ENCODE peak calls at places on chromosomes 6 and 20, in six cellular contexts. L is Peyer's patch, X is IMR-90, S is stomach, I is right cardiac atrium, B is right lobe of liver. T is an unnamed sample. For H3K4me1, the result is how much of the 10 kb centered on the place peaks cover.

GRCh38 chr6:9657994-9658393 is 756.9 kb downstream of the TFAP2A start:
- DNase-seq in L (no peak), X (peak), S (no peak), I (no peak), B (no peak), T (no peak)

GRCh38 chr6:87759491-87760010 is 57.5 kb upstream of the AKIRIN2 start:
- DNase-seq in L (no peak), X (no peak), S (no peak), I (no peak), B (no peak), T (no peak)

GRCh38 chr20:59525500-59526241 is 78.7 kb upstream of the PHACTR3 start:
- DNase-seq in L (peak), X (peak), S (peak), I (peak), B (peak), T (peak)

GRCh38 chr6:119261944-119262284 is 87.6 kb downstream of the MAN1A1 start:
- DNase-seq in L (no peak), X (no peak), S (no peak), I (no peak), B (no peak), T (no peak)

GRCh38 chr6:144435602-144436426 is 150.7 kb downstream of the UTRN start:
- DNase-seq in L (no peak), X (no peak), S (no peak), I (peak), B (no peak), T (no peak)

GRCh38 chr6:129478379-129478778 is 231.6 kb downstream of the ARHGAP18 start:
- DNase-seq in L (no peak), X (no peak), S (no peak), I (no peak), B (no peak), T (no peak)

GRCh38 chr6:140636698-140637402 is 1262.4 kb upstream of the CITED2 start:
- DNase-seq in L (no peak), X (no peak), S (no peak), I (no peak), B (no peak), T (peak)

GRCh38 chr20:41004561-41005360 is 23.9 kb upstream of the TOP1 start:
- DNase-seq in L (no peak), X (peak), S (peak), I (no peak), B (no peak), T (no peak)

GRCh38 chr6:125611573-125612399 is 137.6 kb upstream of the HEY2 start:
- DNase-seq in L (no peak), X (no peak), S (no peak), I (peak), B (no peak), T (no peak)

GRCh38 chr20:14264869-14265268 is 72.5 kb downstream of the FLRT3 start:
- DNase-seq in L (no peak), X (peak), S (no peak), I (no peak), B (no peak), T (peak)

GRCh38 chr20:44702776-44703175 is 12.4 kb upstream of the CCN5 start:
- DNase-seq in L (no peak), X (peak), S (peak), I (peak), B (peak), T (no peak)

GRCh38 chr6:20340056-20340455 is 61.6 kb upstream of the E2F3 start:
- DNase-seq in L (no peak), X (no peak), S (no peak), I (no peak), B (no peak), T (no peak)

GRCh38 chr20:62595491-62595890 is 46.8 kb upstream of the SLCO4A1 start:
- DNase-seq in L (peak), X (peak), S (peak), I (peak), B (peak), T (no peak)

GRCh38 chr6:140541288-140541687 is 1166.8 kb upstream of the CITED2 start:
- DNase-seq in L (no peak), X (no peak), S (no peak), I (no peak), B (no peak), T (no peak)

GRCh38 chr6:11810854-11811643 is 32.4 kb upstream of the ADTRP start:
- DNase-seq in L (no peak), X (peak), S (no peak), I (peak), B (no peak), T (no peak)

GRCh38 chr6:139029470-139030210 is 1.1 kb downstream of the ABRACL start:
- DNase-seq in L (peak), X (peak), S (peak), I (peak), B (peak), T (no peak)

GRCh38 chr6:36195471-36196048 is 984 bp upstream of the BRPF3 start:
- DNase-seq in L (no peak), X (no peak), S (no peak), I (no peak), B (no peak), T (no peak)

GRCh38 chr6:1789092-1789491 is 179.4 kb downstream of the FOXC1 start:
- DNase-seq in L (no peak), X (peak), S (no peak), I (no peak), B (no peak), T (no peak)

GRCh38 chr6:452301-453067 is 60.9 kb downstream of the IRF4 start:
- DNase-seq in L (no peak), X (no peak), S (no peak), I (no peak), B (no peak), T (no peak)

GRCh38 chr6:37699138-37699766 is 1.6 kb upstream of the MDGA1 start:
- DNase-seq in L (no peak), X (no peak), S (peak), I (peak), B (no peak), T (no peak)

GRCh38 chr20:44600758-44601562 is 18.6 kb downstream of the PKIG start:
- DNase-seq in L (no peak), X (peak), S (no peak), I (peak), B (no peak), T (no peak)

GRCh38 chr20:219290-220115 is 7.6 kb upstream of the DEFB129 start:
- DNase-seq in L (no peak), X (peak), S (no peak), I (no peak), B (no peak), T (peak)

GRCh38 chr6:127435717-127436220 is 23.4 kb downstream of the KIAA0408 start:
- DNase-seq in L (no peak), X (no peak), S (no peak), I (no peak), B (no peak), T (no peak)

GRCh38 chr6:98295776-98296175 is 538.6 kb upstream of the POU3F2 start:
- DNase-seq in L (no peak), X (no peak), S (no peak), I (no peak), B (no peak), T (no peak)

GRCh38 chr20:10427060-10427692 is 6.8 kb downstream of the MKKS start:
- DNase-seq in L (no peak), X (peak), S (peak), I (peak), B (peak), T (no peak)

GRCh38 chr20:6269163-6269873 is 146.5 kb upstream of the FERMT1 start:
- DNase-seq in L (no peak), X (no peak), S (no peak), I (no peak), B (no peak), T (no peak)

GRCh38 chr20:6265204-6265904 is 142.5 kb upstream of the FERMT1 start:
- DNase-seq in L (no peak), X (peak), S (no peak), I (no peak), B (no peak), T (no peak)
- H3K4me3 ChIP-seq in L (no peak), X (no peak), S (no peak), I (peak), B (no peak), T (no peak)

DNA sequence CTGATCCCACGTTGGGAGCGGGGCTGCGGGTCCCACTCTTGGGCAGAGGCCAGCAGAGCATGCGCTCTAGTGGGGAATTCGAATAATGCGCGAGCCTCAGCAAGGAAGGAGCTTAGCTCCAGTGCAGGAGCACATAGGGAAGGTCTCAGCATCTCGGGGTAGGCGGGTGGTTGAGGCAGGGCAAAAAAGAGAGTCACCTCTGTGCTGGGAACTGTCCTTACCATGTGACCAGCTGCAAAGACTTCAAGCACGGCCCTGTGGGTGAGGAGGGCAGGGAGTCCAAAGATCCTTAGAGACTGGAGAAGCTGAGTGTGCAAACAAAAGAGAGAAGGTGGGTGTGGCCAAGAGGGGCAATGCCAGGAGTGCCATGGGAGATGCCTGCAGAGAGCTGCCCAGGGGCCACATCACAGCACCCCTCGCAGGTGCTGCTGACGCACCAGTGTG is 79.2 kb upstream of the CD93 start:
- DNase-seq in L (peak), X (no peak), S (peak), I (no peak), B (no peak), T (no peak)
- H3K4me1 ChIP-seq in L (under half), X (under half), S (under half), I (under half), B (under half), T (under half)

GRCh38 chr6:113648698-113649097 is 208.4 kb upstream of the MARCKS start:
- DNase-seq in L (no peak), X (no peak), S (no peak), I (no peak), B (no peak), T (no peak)
- H3K4me3 ChIP-seq in L (no peak), X (no peak), S (no peak), I (no peak), B (no peak), T (no peak)

DNA sequence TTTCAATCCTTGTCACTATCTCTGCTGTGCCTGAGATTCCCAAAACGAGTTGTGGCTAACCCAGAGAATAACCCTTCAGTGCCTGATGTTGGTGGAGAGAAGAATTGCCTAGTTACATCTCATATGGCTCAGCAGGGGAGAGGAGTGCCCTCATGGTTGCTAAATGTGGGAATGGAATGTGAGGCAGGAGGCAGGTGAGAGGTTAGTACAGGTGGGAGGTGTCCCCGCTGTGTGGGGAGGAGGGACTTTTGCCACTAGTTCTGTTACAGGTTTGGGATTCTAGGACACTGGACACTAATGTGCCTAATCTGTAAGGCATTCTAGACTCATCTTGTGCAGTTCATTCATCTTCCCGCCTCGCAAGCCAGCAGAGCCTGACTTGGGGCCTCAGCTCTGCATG is 16.2 kb downstream of the TULP4 start:
- DNase-seq in L (no peak), X (no peak), S (no peak), I (no peak), B (no peak), T (peak)
- H3K4me1 ChIP-seq in L (under half), X (under half), S (under half), I (under half), B (under half), T (under half)

DNA sequence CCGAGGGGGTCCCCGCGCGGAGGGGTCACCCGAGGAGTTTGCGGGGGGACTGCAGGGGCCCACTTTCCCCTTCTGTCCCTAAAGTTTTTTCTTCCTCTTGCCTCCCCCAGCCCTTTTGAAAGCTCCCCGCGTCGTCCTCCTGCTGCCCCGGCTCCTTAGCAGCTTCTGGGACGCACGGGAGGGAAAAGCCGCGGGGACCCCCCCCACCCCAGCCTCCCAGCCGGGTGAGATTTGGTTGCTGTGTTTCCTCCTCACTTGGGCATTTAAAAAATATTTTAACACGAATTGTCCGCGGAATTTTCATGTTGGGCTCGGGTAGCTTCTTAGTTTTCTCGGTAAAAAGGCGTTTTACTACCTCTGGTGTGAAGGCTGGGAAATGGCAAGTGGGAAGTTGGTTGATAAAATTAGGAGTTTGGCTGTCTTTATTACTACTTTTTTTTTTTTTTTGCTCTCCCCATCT is 614 bp downstream of the NCOA3 start:
- DNase-seq in L (no peak), X (peak), S (no peak), I (no peak), B (no peak), T (no peak)
- H3K4me3 ChIP-seq in L (peak), X (peak), S (peak), I (peak), B (peak), T (peak)

T was measured in iPS DF 6.9.